ENCODE peak calls at places on chromosomes 5 and 9, in seven cellular contexts. M is trophoblast cell, E is neuronal stem cell, L is H1, W is H9, N is IMR-90, J is mesenchymal stem cell. G is an unnamed sample.

GRCh38 chr5:56457887-56458451 is 224.8 kb upstream of the ANKRD55 start:
- DNase-seq in L (no peak), W (no peak), J (no peak), M (no peak), N (peak), E (no peak), G (no peak)

GRCh38 chr5:2841208-2841607 is 89.7 kb upstream of the IRX2 start:
- DNase-seq in M (no peak), N (no peak), E (no peak), J (no peak), W (no peak), L (no peak), G (no peak)

GRCh38 chr5:113255105-113255504 is 179.7 kb downstream of the TSSK1B start:
- DNase-seq in N (no peak), M (no peak), J (peak), L (no peak), W (no peak), E (no peak), G (no peak)

GRCh38 chr5:37071901-37072581 is 177.1 kb downstream of the CPLANE1 start:
- DNase-seq in W (no peak), N (peak), M (no peak), J (peak), L (no peak), E (no peak), G (no peak)

GRCh38 chr5:152511531-152512132 is 106.6 kb upstream of the NMUR2 start:
- DNase-seq in N (no peak), E (peak), W (no peak), M (no peak), J (no peak), L (no peak), G (peak)

GRCh38 chr5:50666261-50667078 is at the start of gene PARP8:
- DNase-seq in N (peak), M (peak), E (peak), L (peak), J (peak), W (peak), G (peak)

GRCh38 chr5:71748360-71748759 is 29.3 kb downstream of the CARTPT start:
- DNase-seq in J (no peak), N (no peak), W (no peak), E (no peak), L (no peak), M (no peak), G (no peak)

GRCh38 chr9:121984726-121985402 is 108.2 kb downstream of the TTLL11 start:
- DNase-seq in N (peak), M (no peak), L (no peak), J (peak), W (no peak), E (no peak), G (no peak)

GRCh38 chr5:40484495-40484894 is 195.2 kb upstream of the PTGER4 start:
- DNase-seq in W (no peak), L (no peak), N (no peak), M (no peak), E (no peak), J (no peak), G (no peak)

GRCh38 chr9:81599837-81600236 is 89.5 kb downstream of the TLE1 start:
- DNase-seq in E (no peak), J (no peak), L (no peak), W (no peak), M (no peak), N (no peak), G (no peak)

GRCh38 chr9:104810421-104811339 is 46.8 kb downstream of the NIPSNAP3B start:
- DNase-seq in J (peak), N (peak), W (no peak), L (no peak), M (peak), E (no peak), G (peak)

GRCh38 chr9:36728651-36729520 is 156.2 kb downstream of the MELK start:
- DNase-seq in E (peak), J (peak), N (peak), W (peak), M (peak), L (peak), G (peak)

GRCh38 chr5:99104538-99105132 is 175.8 kb upstream of the CHD1 start:
- DNase-seq in M (no peak), E (peak), N (peak), J (peak), W (no peak), L (no peak), G (peak)

GRCh38 chr9:110058304-110058953 is 149.5 kb downstream of the C9orf152 start:
- DNase-seq in N (peak), W (peak), J (peak), L (peak), M (peak), E (no peak), G (peak)

GRCh38 chr5:101929628-101930027 is 366.5 kb downstream of the SLCO4C1 start:
- DNase-seq in N (no peak), E (no peak), W (no peak), M (no peak), J (no peak), L (no peak), G (no peak)

GRCh38 chr5:65329266-65329665 is 152.5 kb downstream of the ADAMTS6 start:
- DNase-seq in E (peak), W (no peak), N (peak), J (no peak), M (no peak), L (no peak), G (no peak)

GRCh38 chr9:33942471-33943083 is 106.1 kb downstream of the UBAP2 start:
- DNase-seq in N (peak), L (no peak), W (no peak), E (no peak), J (peak), M (no peak), G (peak)

GRCh38 chr5:39178171-39178570 is 41.2 kb downstream of the FYB1 start:
- DNase-seq in M (no peak), L (no peak), J (no peak), N (peak), W (no peak), E (no peak), G (no peak)

GRCh38 chr9:75130621-75131020 is 42.3 kb downstream of the OSTF1 start:
- DNase-seq in L (no peak), E (no peak), W (no peak), J (peak), M (no peak), N (peak), G (no peak)
- H2BK120ac ChIP-seq in L (no peak), E (no peak), W (no peak), J (no peak), M (no peak), N (no peak), G (no peak)

GRCh38 chr5:76379316-76379715 is 23.8 kb upstream of the IQGAP2 start:
- DNase-seq in N (no peak), J (no peak), M (no peak), E (no peak), W (no peak), L (no peak), G (no peak)
- H2BK120ac ChIP-seq in N (no peak), J (no peak), M (no peak), E (no peak), W (no peak), L (no peak), G (no peak)

GRCh38 chr5:58201922-58202648 is 257.8 kb downstream of the PLK2 start:
- DNase-seq in M (no peak), J (no peak), E (no peak), W (no peak), N (no peak), L (no peak), G (no peak)
- H2BK120ac ChIP-seq in M (no peak), J (no peak), E (no peak), W (no peak), N (no peak), L (no peak), G (no peak)

GRCh38 chr9:126401581-126401980 is 75.0 kb downstream of the MVB12B start:
- DNase-seq in L (no peak), E (no peak), N (no peak), M (no peak), J (no peak), W (no peak), G (no peak)

GRCh38 chr9:126399789-126400188 is 73.2 kb downstream of the MVB12B start:
- DNase-seq in J (no peak), W (no peak), E (no peak), M (no peak), N (no peak), L (no peak), G (no peak)

GRCh38 chr9:126399251-126399650 is 72.6 kb downstream of the MVB12B start:
- DNase-seq in L (no peak), M (no peak), J (no peak), N (peak), W (no peak), E (no peak), G (peak)

GRCh38 chr9:126400571-126400970 is 73.9 kb downstream of the MVB12B start:
- DNase-seq in M (no peak), E (no peak), J (no peak), L (no peak), N (no peak), W (no peak), G (no peak)

DNA sequence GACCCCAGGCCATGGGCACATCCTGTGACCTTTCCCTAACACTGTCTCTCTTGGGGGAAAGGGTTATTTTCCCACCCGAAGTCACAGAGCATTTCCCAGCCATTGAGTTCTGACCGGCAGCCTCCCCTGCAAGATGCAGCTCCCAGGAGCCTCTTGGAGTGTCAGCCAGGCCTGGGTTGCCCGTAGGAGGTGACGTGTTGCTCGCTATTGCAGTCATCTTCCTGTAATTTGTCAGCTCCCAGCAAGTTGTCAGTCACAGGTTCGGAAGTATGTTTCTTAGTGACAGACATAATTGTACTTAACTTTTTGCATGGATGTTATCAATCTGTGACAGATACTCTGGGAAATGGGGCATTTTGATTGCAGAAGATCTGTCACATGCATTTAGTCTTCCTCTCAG is 74.5 kb downstream of the MVB12B start:
- DNase-seq in L (no peak), J (no peak), M (no peak), W (no peak), E (no peak), N (no peak), G (no peak)
- H2BK120ac ChIP-seq in L (no peak), J (no peak), M (no peak), W (no peak), E (no peak), N (no peak), G (no peak)

DNA sequence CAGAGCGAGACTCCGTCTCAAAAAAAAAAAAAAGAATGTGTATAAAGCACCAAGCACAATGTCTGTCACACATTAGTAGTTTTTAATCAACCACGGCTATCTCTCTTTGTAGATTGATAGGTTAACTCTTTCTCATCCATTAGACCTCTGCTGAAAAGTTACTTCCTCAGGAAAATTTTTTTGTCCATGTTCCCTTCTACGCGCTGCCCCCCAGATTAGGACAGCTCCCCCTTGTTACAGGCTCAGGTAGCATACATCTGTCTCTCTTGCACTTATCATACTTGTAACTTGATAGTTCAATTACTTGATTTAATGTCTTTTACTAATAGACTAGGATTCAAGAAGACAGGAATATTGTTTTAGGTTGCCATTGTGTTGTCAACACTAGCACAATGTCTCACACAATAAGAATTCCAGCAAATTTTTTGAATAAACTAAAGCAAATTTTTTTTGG is 1.5 kb downstream of the SPDL1 start:
- DNase-seq in N (no peak), M (no peak), W (no peak), L (no peak), E (no peak), J (peak), G (no peak)
- H2BK120ac ChIP-seq in N (peak), M (no peak), W (no peak), L (no peak), E (no peak), J (no peak), G (no peak)

GRCh38 chr9:15289590-15289989 is 17.4 kb downstream of the TTC39B start:
- DNase-seq in W (no peak), J (no peak), E (no peak), N (peak), L (peak), M (no peak), G (no peak)

GRCh38 chr9:15298362-15298761 is 8.7 kb downstream of the TTC39B start:
- DNase-seq in N (no peak), W (no peak), L (no peak), M (no peak), J (no peak), E (no peak), G (no peak)

GRCh38 chr9:15293084-15293483 is 13.9 kb downstream of the TTC39B start:
- DNase-seq in L (peak), E (no peak), W (no peak), J (no peak), N (no peak), M (no peak), G (no peak)

GRCh38 chr9:15295761-15296405 is 11.1 kb downstream of the TTC39B start:
- DNase-seq in N (peak), M (no peak), J (peak), W (no peak), E (no peak), L (peak), G (no peak)

DNA sequence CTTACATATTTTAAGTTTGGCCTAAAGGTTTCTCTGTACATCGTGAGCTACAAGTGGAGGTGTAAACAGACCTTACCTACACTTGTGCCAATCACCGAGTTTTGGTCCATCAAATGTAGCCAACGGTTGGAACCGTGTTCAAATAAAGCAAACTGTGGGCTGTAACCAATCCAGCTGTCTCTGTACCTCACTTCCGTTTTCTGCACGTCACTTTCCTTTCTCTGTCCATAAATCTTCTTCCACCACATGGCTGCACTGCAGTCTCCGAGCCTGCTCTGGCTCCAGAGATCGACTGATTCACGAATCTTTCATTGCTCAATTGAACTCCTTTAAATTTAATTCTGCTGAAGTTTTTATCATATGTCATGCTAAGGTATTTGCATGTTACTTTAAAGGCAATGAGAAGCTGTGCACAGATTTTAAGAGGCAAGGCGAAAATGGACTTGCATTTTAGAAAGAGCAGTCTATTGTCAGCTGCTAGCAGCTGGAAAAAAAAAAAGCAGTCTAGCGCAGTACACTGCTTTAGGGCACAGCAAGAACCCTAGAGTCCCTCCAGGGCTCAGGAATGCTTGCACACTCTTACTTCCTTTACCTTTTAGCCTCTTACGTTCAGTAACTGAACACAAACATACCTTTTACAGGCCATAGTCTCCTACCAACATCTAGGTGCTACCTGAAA is 13.2 kb downstream of the TTC39B start:
- DNase-seq in J (peak), E (no peak), N (no peak), L (peak), M (no peak), W (no peak), G (no peak)
- H2BK120ac ChIP-seq in J (no peak), E (no peak), N (no peak), L (no peak), M (no peak), W (no peak), G (no peak)

GRCh38 chr9:4592886-4593285 is 69.2 kb upstream of the PLPP6 start:
- DNase-seq in W (no peak), J (peak), M (no peak), L (no peak), N (no peak), E (no peak), G (no peak)
- H2BK120ac ChIP-seq in W (no peak), J (no peak), M (no peak), L (no peak), N (no peak), E (no peak), G (no peak)

GRCh38 chr5:140317859-140318258 is 15.0 kb upstream of the PFDN1 start:
- DNase-seq in N (peak), L (no peak), W (no peak), J (peak), E (no peak), M (no peak), G (no peak)

GRCh38 chr5:140318778-140319177 is 15.9 kb upstream of the PFDN1 start:
- DNase-seq in E (no peak), J (no peak), W (no peak), L (no peak), N (no peak), M (no peak), G (no peak)

GRCh38 chr5:140321796-140322195 is 18.9 kb upstream of the PFDN1 start:
- DNase-seq in W (no peak), M (no peak), E (no peak), L (no peak), N (no peak), J (no peak), G (no peak)

GRCh38 chr5:140322751-140323731 is 20.1 kb upstream of the PFDN1 start:
- DNase-seq in N (peak), W (no peak), L (no peak), E (no peak), J (peak), M (no peak), G (peak)

GRCh38 chr5:140319833-140320232 is 16.9 kb upstream of the PFDN1 start:
- DNase-seq in W (no peak), M (no peak), J (no peak), E (no peak), N (no peak), L (no peak), G (no peak)
- H2BK120ac ChIP-seq in W (no peak), M (no peak), J (no peak), E (no peak), N (peak), L (no peak), G (no peak)

DNA sequence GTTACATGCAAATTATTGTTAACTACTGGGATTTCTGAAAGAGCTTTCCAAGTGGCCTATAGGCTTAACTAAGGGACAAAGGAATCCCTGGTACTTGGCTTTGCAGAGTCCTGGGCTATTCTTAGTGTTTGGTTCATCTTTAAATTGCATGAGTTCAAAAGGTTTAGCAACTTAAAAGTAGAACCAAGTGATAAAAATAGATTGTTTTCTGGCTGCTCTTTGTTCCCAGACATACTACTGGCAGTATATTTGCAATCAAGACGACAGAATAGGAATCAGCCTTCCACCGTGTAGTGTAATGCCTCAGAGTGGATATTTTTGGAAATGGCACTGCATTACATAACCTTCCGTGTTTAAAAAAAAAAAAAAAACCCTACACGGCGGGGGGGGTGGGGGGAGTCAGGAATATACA is 1.0 kb downstream of the NREP start:
- DNase-seq in E (no peak), J (peak), L (no peak), W (no peak), M (no peak), N (peak), G (peak)
- H2BK120ac ChIP-seq in E (no peak), J (no peak), L (no peak), W (no peak), M (no peak), N (peak), G (no peak)